ENCODE peak calls at places on chromosomes 6 and 20, in six cellular contexts. U, K, G, Q, T and P are unnamed samples.

GRCh38 chr20:14580426-14581074 is 243.1 kb upstream of the FLRT3 start:
- DNase-seq in T (no peak), G (no peak), Q (no peak), K (no peak), U (no peak), P (no peak)

GRCh38 chr20:54995553-54995952 is 520.2 kb downstream of the DOK5 start:
- DNase-seq in Q (no peak), T (no peak), K (no peak), U (peak; percentile 34), G (peak; percentile 67), P (no peak)

GRCh38 chr6:28867078-28867414 is 56.7 kb downstream of the TRIM27 start:
- DNase-seq in Q (peak; percentile 10), G (no peak), U (no peak), T (no peak), K (no peak), P (no peak)

GRCh38 chr20:36045373-36045714 is 77.0 kb downstream of the CNBD2 start:
- DNase-seq in U (no peak), K (no peak), T (no peak), Q (no peak), G (no peak), P (no peak)

GRCh38 chr6:113855500-113856010 is 1.6 kb upstream of the MARCKS start:
- DNase-seq in G (no peak), U (peak; percentile 43), T (no peak), K (no peak), Q (no peak), P (no peak)

GRCh38 chr20:46592580-46593362 is 42.3 kb upstream of the OCSTAMP start:
- DNase-seq in K (peak; percentile 8), G (no peak), T (no peak), Q (no peak), U (no peak), P (no peak)

GRCh38 chr6:121157913-121158312 is 176.4 kb downstream of the TBC1D32 start:
- DNase-seq in G (no peak), K (no peak), Q (no peak), U (no peak), T (no peak), P (no peak)

GRCh38 chr20:32116079-32116521 is 6.6 kb downstream of the TM9SF4 start:
- DNase-seq in T (no peak), Q (no peak), U (no peak), K (no peak), G (no peak), P (no peak)

GRCh38 chr6:147970970-147971369 is 371.7 kb upstream of the SASH1 start:
- DNase-seq in U (no peak), G (no peak), T (no peak), K (no peak), Q (no peak), P (no peak)

GRCh38 chr20:41340327-41341055 is at the start of gene LPIN3:
- DNase-seq in K (peak; percentile 53), Q (peak; percentile 94), U (peak; percentile 93), T (peak; percentile 99), G (peak; percentile 52), P (peak; percentile 69)

GRCh38 chr6:8131265-8131897 is 29.0 kb upstream of the EEF1E1 start:
- DNase-seq in Q (peak; percentile 50), K (peak; percentile 45), G (peak; percentile 57), U (peak; percentile 67), T (peak; percentile 50), P (no peak)

GRCh38 chr20:41476446-41476845 is 109.8 kb upstream of the EMILIN3 start:
- DNase-seq in K (no peak), Q (no peak), U (no peak), G (no peak), T (no peak), P (no peak)

GRCh38 chr6:110971458-110971857 is 10.4 kb upstream of the RPF2 start:
- DNase-seq in U (no peak), G (peak; percentile 23), Q (no peak), K (no peak), T (no peak), P (no peak)

GRCh38 chr20:53036992-53037391 is 64.8 kb downstream of the TSHZ2 start:
- DNase-seq in U (no peak), T (no peak), K (no peak), G (no peak), Q (no peak), P (no peak)

GRCh38 chr6:165726915-165727314 is 63.9 kb upstream of the PDE10A start:
- DNase-seq in Q (no peak), G (no peak), U (no peak), T (no peak), K (no peak), P (no peak)

GRCh38 chr20:35503841-35504460 is 25.5 kb downstream of the C20orf173 start:
- DNase-seq in G (no peak), K (no peak), U (no peak), T (no peak), Q (no peak), P (no peak)

GRCh38 chr20:13426870-13427269 is 205.8 kb downstream of the ISM1 start:
- DNase-seq in G (no peak), Q (no peak), T (no peak), U (no peak), K (no peak), P (no peak)

GRCh38 chr6:13923527-13924145 is 1.1 kb upstream of the RNF182 start:
- DNase-seq in K (no peak), Q (no peak), T (peak; percentile 45), U (peak; percentile 49), G (peak; percentile 69), P (no peak)

GRCh38 chr6:40138273-40138720 is 204.0 kb upstream of the MOCS1 start:
- DNase-seq in U (no peak), T (no peak), Q (peak; percentile 85), G (no peak), K (no peak), P (no peak)

GRCh38 chr20:63830821-63831593 is at the start of gene ZBTB46:
- DNase-seq in T (peak; percentile 97), U (peak; percentile 49), G (no peak), K (peak; percentile 30), Q (peak; percentile 50), P (peak; percentile 95)

GRCh38 chr20:35837577-35838195 is 65.9 kb downstream of the PHF20 start:
- DNase-seq in G (no peak), T (no peak), K (no peak), Q (no peak), U (no peak), P (no peak)

GRCh38 chr20:25048519-25048952 is 9.4 kb downstream of the ACSS1 start:
- DNase-seq in T (no peak), U (no peak), G (no peak), K (no peak), Q (no peak), P (no peak)

GRCh38 chr6:157865249-157865648 is 42.2 kb downstream of the SNX9 start:
- DNase-seq in T (no peak), K (no peak), U (no peak), G (no peak), Q (no peak), P (no peak)

GRCh38 chr6:56954389-56955170 is at the start of gene BEND6:
- DNase-seq in U (peak; percentile 81), G (peak; percentile 68), Q (peak; percentile 32), K (no peak), T (peak; percentile 88), P (peak; percentile 48)

GRCh38 chr20:29409833-29410804 is 1847.3 kb upstream of the DEFB115 start:
- DNase-seq in U (no peak), T (no peak), K (no peak), G (no peak), Q (peak; percentile 61), P (no peak)

GRCh38 chr6:96089173-96089572 is 73.4 kb downstream of the FUT9 start:
- DNase-seq in Q (peak; percentile 9), T (no peak), K (no peak), G (peak; percentile 25), U (peak; percentile 17), P (no peak)

GRCh38 chr20:20440473-20440872 is 72.6 kb downstream of the INSM1 start:
- DNase-seq in Q (no peak), K (no peak), G (no peak), U (no peak), T (no peak), P (no peak)

GRCh38 chr6:355809-356208 is 35.7 kb upstream of the IRF4 start:
- DNase-seq in Q (no peak), G (no peak), K (no peak), T (no peak), U (no peak), P (no peak)

GRCh38 chr6:81669445-81669844 is 83.0 kb downstream of the TENT5A start:
- DNase-seq in G (no peak), T (no peak), Q (no peak), K (no peak), U (no peak), P (no peak)

GRCh38 chr20:20780127-20780822 is 67.8 kb upstream of the RALGAPA2 start:
- DNase-seq in K (no peak), G (peak; percentile 50), U (no peak), T (no peak), Q (peak; percentile 85), P (peak; percentile 16)

GRCh38 chr6:13422601-13423247 is 64.7 kb downstream of the GFOD1 start:
- DNase-seq in G (no peak), Q (no peak), T (no peak), U (no peak), K (no peak), P (no peak)

GRCh38 chr6:2739335-2739734 is 11.4 kb downstream of the MYLK4 start:
- DNase-seq in K (no peak), G (peak; percentile 72), U (peak; percentile 46), T (peak; percentile 30), Q (no peak), P (no peak)

GRCh38 chr20:63930971-63931553 is 25.2 kb downstream of the UCKL1 start:
- DNase-seq in T (no peak), U (no peak), Q (no peak), K (no peak), G (no peak), P (no peak)

GRCh38 chr20:23166563-23166962 is 80.4 kb upstream of the CD93 start:
- DNase-seq in T (no peak), K (no peak), Q (no peak), U (no peak), G (no peak), P (no peak)

GRCh38 chr20:61253264-61253639 is 1.2 kb downstream of the CDH4 start:
- DNase-seq in T (no peak), Q (no peak), U (peak; percentile 48), K (no peak), G (no peak), P (no peak)

GRCh38 chr6:135796884-135797283 is 54.6 kb upstream of the PDE7B start:
- DNase-seq in T (no peak), Q (no peak), G (no peak), K (no peak), U (no peak), P (no peak)

GRCh38 chr6:75204222-75204958 is 1.5 kb downstream of the COL12A1 start:
- DNase-seq in Q (peak; percentile 77), U (peak; percentile 87), G (peak; percentile 78), T (peak; percentile 31), K (no peak), P (no peak)

GRCh38 chr6:39188577-39188976 is 40.7 kb downstream of the KCNK5 start:
- DNase-seq in T (peak; percentile 53), Q (no peak), G (no peak), K (no peak), U (no peak), P (no peak)